ENCODE peak calls at places on chromosomes 16 and 17, in four cellular contexts. One of them, this sample, is unnamed.

GRCh38 chr16:3971261-3971660 is 90.7 kb upstream of the CREBBP start:
- DNase-seq in upper lobe of right lung: no peak
- DNase-seq in bronchial epithelial cell: peak; percentile 35
- DNase-seq in heart left ventricle: no peak
- DNase-seq in this sample: peak; percentile 32

GRCh38 chr17:43740541-43740940 is 18.1 kb downstream of the SOST start:
- DNase-seq in upper lobe of right lung: no peak
- DNase-seq in bronchial epithelial cell: peak; percentile 55
- DNase-seq in heart left ventricle: no peak
- DNase-seq in this sample: no peak

GRCh38 chr17:68705331-68706166 is 104.4 kb upstream of the FAM20A start:
- DNase-seq in upper lobe of right lung: no peak
- DNase-seq in bronchial epithelial cell: no peak
- DNase-seq in heart left ventricle: no peak
- DNase-seq in this sample: no peak

GRCh38 chr16:71542377-71542776 is 16.2 kb downstream of the CHST4 start:
- DNase-seq in upper lobe of right lung: peak; percentile 70
- DNase-seq in bronchial epithelial cell: peak; percentile 73
- DNase-seq in heart left ventricle: no peak
- DNase-seq in this sample: peak; percentile 56

GRCh38 chr17:28728364-28729200 is at the start of gene NEK8:
- DNase-seq in upper lobe of right lung: peak; percentile 98
- DNase-seq in bronchial epithelial cell: peak; percentile 96
- DNase-seq in heart left ventricle: peak; percentile 94
- DNase-seq in this sample: peak; percentile 98

GRCh38 chr17:52106638-52107261 is 51.8 kb downstream of the CA10 start:
- DNase-seq in upper lobe of right lung: no peak
- DNase-seq in bronchial epithelial cell: peak; percentile 47
- DNase-seq in heart left ventricle: no peak
- DNase-seq in this sample: peak; percentile 75

GRCh38 chr17:76492250-76492988 is 8.8 kb downstream of the RHBDF2 start:
- DNase-seq in upper lobe of right lung: no peak
- DNase-seq in bronchial epithelial cell: no peak
- DNase-seq in heart left ventricle: no peak
- DNase-seq in this sample: no peak

GRCh38 chr16:414395-415169 is 10.9 kb upstream of the RAB11FIP3 start:
- DNase-seq in upper lobe of right lung: no peak
- DNase-seq in bronchial epithelial cell: peak; percentile 67
- DNase-seq in heart left ventricle: no peak
- DNase-seq in this sample: no peak

GRCh38 chr16:27439273-27440018 is 37.5 kb downstream of the IL21R start:
- DNase-seq in upper lobe of right lung: peak; percentile 50
- DNase-seq in bronchial epithelial cell: no peak
- DNase-seq in heart left ventricle: no peak
- DNase-seq in this sample: no peak

GRCh38 chr17:8740486-8740885 is 4.2 kb downstream of the CCDC42 start:
- DNase-seq in upper lobe of right lung: no peak
- DNase-seq in bronchial epithelial cell: no peak
- DNase-seq in heart left ventricle: no peak
- DNase-seq in this sample: no peak

GRCh38 chr17:37182786-37183185 is 193.0 kb upstream of the C17orf78 start:
- DNase-seq in upper lobe of right lung: no peak
- DNase-seq in bronchial epithelial cell: peak; percentile 35
- DNase-seq in heart left ventricle: no peak
- DNase-seq in this sample: no peak

GRCh38 chr16:67833035-67833417 is 9.1 kb upstream of the THAP11 start:
- DNase-seq in upper lobe of right lung: no peak
- DNase-seq in bronchial epithelial cell: peak; percentile 82
- DNase-seq in heart left ventricle: no peak
- DNase-seq in this sample: no peak

GRCh38 chr17:77884967-77885641 is 73.4 kb upstream of the TNRC6C start:
- DNase-seq in upper lobe of right lung: no peak
- DNase-seq in bronchial epithelial cell: no peak
- DNase-seq in heart left ventricle: peak; percentile 17
- DNase-seq in this sample: no peak

GRCh38 chr16:55861288-55861687 is 13.9 kb downstream of the CES5A start:
- DNase-seq in upper lobe of right lung: no peak
- DNase-seq in bronchial epithelial cell: no peak
- DNase-seq in heart left ventricle: no peak
- DNase-seq in this sample: no peak

GRCh38 chr17:74888440-74888839 is 5.0 kb downstream of the FADS6 start:
- DNase-seq in upper lobe of right lung: no peak
- DNase-seq in bronchial epithelial cell: no peak
- DNase-seq in heart left ventricle: no peak
- DNase-seq in this sample: no peak

GRCh38 chr17:82952019-82952418 is 112.2 kb upstream of the ZNF750 start:
- DNase-seq in upper lobe of right lung: peak; percentile 41
- DNase-seq in bronchial epithelial cell: no peak
- DNase-seq in heart left ventricle: no peak
- DNase-seq in this sample: no peak

GRCh38 chr17:19534562-19535149 is 1.0 kb downstream of the SLC47A1 start:
- DNase-seq in upper lobe of right lung: peak; percentile 58
- DNase-seq in bronchial epithelial cell: no peak
- DNase-seq in heart left ventricle: no peak
- DNase-seq in this sample: no peak

GRCh38 chr17:47708864-47709541 is 15.0 kb downstream of the TBKBP1 start:
- DNase-seq in upper lobe of right lung: no peak
- DNase-seq in bronchial epithelial cell: no peak
- DNase-seq in heart left ventricle: peak; percentile 56
- DNase-seq in this sample: no peak

GRCh38 chr17:83012161-83012800 is 67.1 kb upstream of the METRNL start:
- DNase-seq in upper lobe of right lung: no peak
- DNase-seq in bronchial epithelial cell: no peak
- DNase-seq in heart left ventricle: no peak
- DNase-seq in this sample: no peak

GRCh38 chr17:72971513-72971880 is 121.0 kb downstream of the SLC39A11 start:
- DNase-seq in upper lobe of right lung: no peak
- DNase-seq in bronchial epithelial cell: no peak
- DNase-seq in heart left ventricle: no peak
- DNase-seq in this sample: no peak

GRCh38 chr16:85169333-85170065 is 57.2 kb upstream of the CIBAR2 start:
- DNase-seq in upper lobe of right lung: no peak
- DNase-seq in bronchial epithelial cell: no peak
- DNase-seq in heart left ventricle: no peak
- DNase-seq in this sample: no peak

GRCh38 chr17:55607736-55608341 is 96.6 kb upstream of the SMIM36 start:
- DNase-seq in upper lobe of right lung: peak; percentile 65
- DNase-seq in bronchial epithelial cell: peak; percentile 32
- DNase-seq in heart left ventricle: peak; percentile 44
- DNase-seq in this sample: peak; percentile 50

GRCh38 chr17:81520021-81520894 is 7.7 kb upstream of the ACTG1 start:
- DNase-seq in upper lobe of right lung: peak; percentile 67
- DNase-seq in bronchial epithelial cell: no peak
- DNase-seq in heart left ventricle: peak; percentile 25
- DNase-seq in this sample: no peak

GRCh38 chr16:92431-93339 is 14.7 kb downstream of the MPG start:
- DNase-seq in upper lobe of right lung: no peak
- DNase-seq in bronchial epithelial cell: no peak
- DNase-seq in heart left ventricle: no peak
- DNase-seq in this sample: no peak

GRCh38 chr16:53131050-53131362 is 76.2 kb downstream of the CHD9 start:
- DNase-seq in upper lobe of right lung: no peak
- DNase-seq in bronchial epithelial cell: no peak
- DNase-seq in heart left ventricle: no peak
- DNase-seq in this sample: no peak

GRCh38 chr16:13733561-13733960 is 186.4 kb upstream of the ERCC4 start:
- DNase-seq in upper lobe of right lung: no peak
- DNase-seq in bronchial epithelial cell: no peak
- DNase-seq in heart left ventricle: no peak
- DNase-seq in this sample: no peak

GRCh38 chr16:89350701-89351380 is 133.3 kb downstream of the ZNF778 start:
- DNase-seq in upper lobe of right lung: peak; percentile 59
- DNase-seq in bronchial epithelial cell: peak; percentile 43
- DNase-seq in heart left ventricle: no peak
- DNase-seq in this sample: no peak

GRCh38 chr16:58128721-58129096 is 472 bp downstream of the CFAP20 start:
- DNase-seq in upper lobe of right lung: peak; percentile 66
- DNase-seq in bronchial epithelial cell: no peak
- DNase-seq in heart left ventricle: peak; percentile 37
- DNase-seq in this sample: peak; percentile 47

GRCh38 chr17:35982409-35983191 is 1.3 kb upstream of the CCL16 start:
- DNase-seq in upper lobe of right lung: no peak
- DNase-seq in bronchial epithelial cell: no peak
- DNase-seq in heart left ventricle: no peak
- DNase-seq in this sample: no peak

GRCh38 chr17:45861185-45861584 is 16.5 kb downstream of the SPPL2C start:
- DNase-seq in upper lobe of right lung: no peak
- DNase-seq in bronchial epithelial cell: no peak
- DNase-seq in heart left ventricle: no peak
- DNase-seq in this sample: no peak

GRCh38 chr17:76643553-76644148 is at the start of gene ST6GALNAC1:
- DNase-seq in upper lobe of right lung: peak; percentile 29
- DNase-seq in bronchial epithelial cell: peak; percentile 87
- DNase-seq in heart left ventricle: peak; percentile 53
- DNase-seq in this sample: peak; percentile 64

GRCh38 chr16:86618431-86619262 is 40.3 kb downstream of the FOXL1 start:
- DNase-seq in upper lobe of right lung: no peak
- DNase-seq in bronchial epithelial cell: no peak
- DNase-seq in heart left ventricle: no peak
- DNase-seq in this sample: no peak

GRCh38 chr16:30541502-30542329 is 7.1 kb upstream of the ZNF747 start:
- DNase-seq in upper lobe of right lung: no peak
- DNase-seq in bronchial epithelial cell: peak; percentile 32
- DNase-seq in heart left ventricle: no peak
- DNase-seq in this sample: peak; percentile 75

GRCh38 chr17:70661342-70662222 is 492.2 kb downstream of the KCNJ2 start:
- DNase-seq in upper lobe of right lung: no peak
- DNase-seq in bronchial epithelial cell: peak; percentile 52
- DNase-seq in heart left ventricle: no peak
- DNase-seq in this sample: peak; percentile 66

GRCh38 chr16:85525464-85526117 is 87.5 kb upstream of the GSE1 start:
- DNase-seq in upper lobe of right lung: no peak
- DNase-seq in bronchial epithelial cell: no peak
- DNase-seq in heart left ventricle: no peak
- DNase-seq in this sample: no peak

GRCh38 chr16:30187556-30187865 is 4.1 kb downstream of the CORO1A start:
- DNase-seq in upper lobe of right lung: no peak
- DNase-seq in bronchial epithelial cell: no peak
- DNase-seq in heart left ventricle: no peak
- DNase-seq in this sample: no peak

GRCh38 chr16:12801511-12802042 is 2.1 kb downstream of the CPPED1 start:
- DNase-seq in upper lobe of right lung: no peak
- DNase-seq in bronchial epithelial cell: no peak
- DNase-seq in heart left ventricle: peak; percentile 36
- DNase-seq in this sample: no peak

GRCh38 chr16:70345840-70346239 is 863 bp upstream of the DDX19A start:
- DNase-seq in upper lobe of right lung: no peak
- DNase-seq in bronchial epithelial cell: no peak
- DNase-seq in heart left ventricle: no peak
- DNase-seq in this sample: no peak
- H3K4me3 ChIP-seq in upper lobe of right lung: peak overlapping the region; percentile 90
- H3K4me3 ChIP-seq in bronchial epithelial cell: peak overlapping the region; percentile 97
- H3K4me3 ChIP-seq in heart left ventricle: peak overlapping the region; percentile 70
- H3K4me3 ChIP-seq in this sample: peak overlapping the region; percentile 35

DNA sequence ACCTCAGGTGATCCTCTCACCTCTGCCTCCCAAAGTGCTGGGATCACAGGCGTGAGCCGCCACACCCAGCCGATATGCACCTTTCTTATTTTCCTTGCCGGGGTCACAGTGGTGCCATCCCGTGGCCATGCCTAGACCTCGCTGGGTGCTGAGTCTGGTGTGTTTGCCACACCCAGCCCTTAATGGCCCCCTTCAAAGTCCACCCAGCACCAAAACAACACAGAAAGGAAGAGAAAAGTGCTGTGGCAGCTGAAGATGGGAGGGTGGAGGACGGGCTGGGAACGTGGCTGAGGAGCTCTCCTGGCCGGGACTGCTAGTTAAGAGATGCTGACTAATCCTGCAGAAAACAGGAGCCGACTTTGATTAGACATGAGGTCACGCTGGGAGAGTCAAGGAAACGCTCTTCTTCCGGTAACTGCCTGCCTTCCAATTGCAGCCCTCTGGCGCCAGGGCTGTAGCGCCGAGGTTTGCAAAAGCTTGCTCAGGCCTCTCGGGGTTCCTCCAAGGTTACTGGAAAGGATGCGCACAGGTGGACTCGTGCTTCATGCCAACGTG is 10.9 kb downstream of the SLC43A2 start:
- DNase-seq in upper lobe of right lung: no peak
- DNase-seq in bronchial epithelial cell: peak; percentile 55
- DNase-seq in heart left ventricle: peak; percentile 46
- DNase-seq in this sample: peak; percentile 83
- TF ChIP-seq CTCF in upper lobe of right lung: no peak
- TF ChIP-seq CTCF in bronchial epithelial cell: no peak
- TF ChIP-seq CTCF in heart left ventricle: no peak
- TF ChIP-seq CTCF in this sample: peak; percentile 16

GRCh38 chr16:21175397-21175796 is 16.9 kb downstream of the LDAF1 start:
- DNase-seq in upper lobe of right lung: no peak
- DNase-seq in bronchial epithelial cell: no peak
- DNase-seq in heart left ventricle: no peak
- DNase-seq in this sample: no peak
- H3K36me3 ChIP-seq in upper lobe of right lung: peaks cover 86% of the 10 kb centered on the region
- H3K36me3 ChIP-seq in bronchial epithelial cell: peaks cover 24% of the 10 kb centered on the region
- H3K36me3 ChIP-seq in heart left ventricle: peaks cover 20% of the 10 kb centered on the region
- H3K36me3 ChIP-seq in this sample: no peaks in the 10 kb centered on the region

GRCh38 chr17:48722201-48722907 is at the start of gene PRAC1:
- DNase-seq in upper lobe of right lung: no peak
- DNase-seq in bronchial epithelial cell: no peak
- DNase-seq in heart left ventricle: no peak
- DNase-seq in this sample: no peak

GRCh38 chr17:48724241-48725004 is 1.4 kb downstream of the PRAC2 start:
- DNase-seq in upper lobe of right lung: peak; percentile 91
- DNase-seq in bronchial epithelial cell: peak; percentile 41
- DNase-seq in heart left ventricle: peak; percentile 81
- DNase-seq in this sample: peak; percentile 91

GRCh38 chr17:48725005-48725293 is 2.0 kb downstream of the PRAC2 start:
- DNase-seq in upper lobe of right lung: no peak
- DNase-seq in bronchial epithelial cell: no peak
- DNase-seq in heart left ventricle: no peak
- DNase-seq in this sample: no peak

GRCh38 chr17:48722924-48723554 is at the start of gene PRAC2:
- DNase-seq in upper lobe of right lung: no peak
- DNase-seq in bronchial epithelial cell: no peak
- DNase-seq in heart left ventricle: no peak
- DNase-seq in this sample: no peak

DNA sequence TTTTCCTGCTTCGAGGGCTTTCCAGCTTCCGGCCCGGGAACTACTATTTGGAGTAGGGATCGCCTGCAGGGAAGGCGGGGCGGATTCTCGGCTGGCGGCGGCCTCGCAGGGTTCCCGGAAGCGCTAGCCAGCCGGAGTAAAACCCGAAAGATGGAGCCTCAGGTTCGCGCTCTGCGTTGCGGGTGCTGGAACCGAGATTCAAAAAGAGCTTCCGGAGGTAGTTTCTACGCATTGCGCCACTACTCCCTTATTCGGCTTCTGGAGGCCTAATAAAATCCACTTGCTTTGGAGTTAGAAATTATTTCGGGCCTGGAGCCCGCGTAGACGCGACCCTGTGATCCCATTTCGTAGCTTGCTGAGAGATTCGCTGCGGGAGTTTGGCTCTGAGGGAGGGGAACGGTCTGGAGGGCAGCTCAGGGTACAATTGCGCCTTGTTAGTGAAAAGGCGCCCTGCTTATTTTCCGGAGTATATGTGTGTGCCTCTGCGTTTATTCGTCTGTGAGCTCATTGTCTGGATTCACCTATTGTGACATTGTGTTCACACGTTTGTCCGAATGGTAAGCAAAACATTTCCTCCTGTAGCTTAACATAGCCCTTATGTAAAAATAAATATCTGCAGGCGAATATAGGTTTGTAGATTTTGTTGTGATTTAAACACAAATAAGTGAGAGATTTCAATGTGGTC is 712 bp downstream of the PRAC2 start:
- DNase-seq in upper lobe of right lung: no peak
- DNase-seq in bronchial epithelial cell: no peak
- DNase-seq in heart left ventricle: no peak
- DNase-seq in this sample: no peak
- H3K4me3 ChIP-seq in upper lobe of right lung: peak overlapping the region; percentile 9
- H3K4me3 ChIP-seq in bronchial epithelial cell: no peak overlapping the region
- H3K4me3 ChIP-seq in heart left ventricle: no peak overlapping the region
- H3K4me3 ChIP-seq in this sample: no peak overlapping the region